ENCODE peak calls at places on chromosomes 11 and 22, in eight cellular contexts. R is transverse colon, N is heart left ventricle, E is body of pancreas, U is sigmoid colon, X is right lobe of liver, B is IMR-90, G is A549. W is an unnamed sample.

GRCh38 chr11:67492801-67493547 is 10.1 kb downstream of the AIP start:
- DNase-seq in R (no peak), E (no peak), N (no peak), G (no peak), U (peak), X (no peak), B (no peak), W (no peak)

GRCh38 chr22:38034278-38034882 is 22.8 kb upstream of the PICK1 start:
- DNase-seq in X (peak), G (peak), R (peak), E (peak), U (peak), N (peak), B (peak), W (peak)

GRCh38 chr11:6224421-6224820 is 10.0 kb downstream of the FHIP1B start:
- DNase-seq in X (no peak), N (no peak), G (no peak), R (no peak), B (no peak), U (no peak), E (no peak), W (no peak)

GRCh38 chr11:33258631-33259184 is 1.5 kb downstream of the HIPK3 start:
- DNase-seq in N (no peak), B (peak), G (no peak), X (no peak), U (peak), R (no peak), E (no peak), W (no peak)

GRCh38 chr11:80916180-80916811 is 1475.5 kb upstream of the TENM4 start:
- DNase-seq in R (no peak), U (no peak), B (no peak), X (no peak), N (no peak), E (no peak), G (no peak), W (no peak)

GRCh38 chr11:15276616-15277015 is 161.9 kb downstream of the INSC start:
- DNase-seq in R (no peak), G (no peak), N (no peak), X (no peak), B (peak), E (no peak), U (no peak), W (no peak)

GRCh38 chr11:107740256-107740655 is 28.4 kb upstream of the SLN start:
- DNase-seq in G (no peak), X (no peak), N (no peak), B (no peak), R (no peak), E (no peak), U (no peak), W (no peak)

GRCh38 chr11:21174781-21175180 is 505.4 kb downstream of the NELL1 start:
- DNase-seq in B (no peak), G (no peak), U (no peak), N (no peak), E (no peak), X (no peak), R (no peak), W (no peak)

GRCh38 chr11:85783758-85784157 is 27.2 kb downstream of the SYTL2 start:
- DNase-seq in G (no peak), X (no peak), R (no peak), B (no peak), U (no peak), E (peak), N (no peak), W (no peak)

GRCh38 chr11:71327156-71328085 is 75.0 kb upstream of the SHANK2 start:
- DNase-seq in X (no peak), G (no peak), R (no peak), B (no peak), U (peak), N (no peak), E (no peak), W (no peak)

GRCh38 chr22:20590477-20591294 is 83.3 kb downstream of the MED15 start:
- DNase-seq in R (no peak), U (no peak), X (no peak), B (no peak), N (no peak), G (no peak), E (no peak), W (no peak)

GRCh38 chr22:20589614-20590476 is 82.4 kb downstream of the MED15 start:
- DNase-seq in U (no peak), R (no peak), B (no peak), X (no peak), N (no peak), E (no peak), G (no peak), W (no peak)

GRCh38 chr22:20587206-20587958 is 80.0 kb downstream of the MED15 start:
- DNase-seq in X (no peak), R (no peak), E (no peak), B (no peak), U (no peak), G (no peak), N (no peak), W (no peak)

GRCh38 chr22:20588092-20588842 is 80.9 kb downstream of the MED15 start:
- DNase-seq in G (no peak), R (no peak), U (no peak), E (no peak), N (no peak), X (no peak), B (no peak), W (no peak)

DNA sequence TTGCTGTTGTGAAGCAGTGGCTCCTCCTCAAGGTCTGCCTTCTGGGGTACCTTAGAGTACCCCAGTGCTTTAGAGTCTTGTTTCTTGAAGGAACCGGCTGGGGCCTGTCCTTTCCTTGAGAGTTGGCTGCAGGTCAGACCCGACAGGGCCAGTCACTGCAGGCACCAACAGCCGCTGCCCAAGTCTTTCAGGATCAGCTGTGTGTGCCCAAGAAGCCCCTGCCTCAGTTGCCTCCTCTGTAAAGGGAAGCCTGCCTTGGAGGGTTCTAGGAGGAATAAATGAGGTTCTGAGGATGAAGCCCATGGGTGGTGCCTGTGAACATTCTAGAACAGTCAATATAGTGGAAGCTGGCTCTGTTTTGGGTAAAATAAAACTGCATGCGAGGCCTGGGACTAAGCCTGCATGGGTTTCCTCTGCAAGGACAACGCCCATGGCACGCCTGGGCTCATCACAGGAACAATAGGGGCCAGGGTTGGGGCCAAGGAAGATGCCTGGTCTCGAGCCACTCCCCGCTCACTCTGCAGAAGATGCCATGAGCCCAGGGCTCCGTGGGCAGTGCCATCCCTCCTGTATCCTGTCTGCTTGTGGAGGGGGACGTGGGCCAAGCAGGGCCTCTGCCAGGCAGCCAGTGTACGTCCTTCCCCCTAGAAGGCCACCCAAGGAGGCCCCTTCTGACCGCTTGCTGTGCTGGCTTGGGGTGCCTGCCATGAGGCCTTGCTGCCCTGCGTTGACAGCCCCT is 81.6 kb downstream of the MED15 start:
- DNase-seq in G (no peak), N (no peak), E (no peak), B (no peak), R (no peak), X (no peak), U (no peak), W (no peak)
- TF ChIP-seq POLR2A in G (no peak), N (no peak), E (no peak), B (no peak), R (no peak), X (no peak), U (no peak), W (no peak)

DNA sequence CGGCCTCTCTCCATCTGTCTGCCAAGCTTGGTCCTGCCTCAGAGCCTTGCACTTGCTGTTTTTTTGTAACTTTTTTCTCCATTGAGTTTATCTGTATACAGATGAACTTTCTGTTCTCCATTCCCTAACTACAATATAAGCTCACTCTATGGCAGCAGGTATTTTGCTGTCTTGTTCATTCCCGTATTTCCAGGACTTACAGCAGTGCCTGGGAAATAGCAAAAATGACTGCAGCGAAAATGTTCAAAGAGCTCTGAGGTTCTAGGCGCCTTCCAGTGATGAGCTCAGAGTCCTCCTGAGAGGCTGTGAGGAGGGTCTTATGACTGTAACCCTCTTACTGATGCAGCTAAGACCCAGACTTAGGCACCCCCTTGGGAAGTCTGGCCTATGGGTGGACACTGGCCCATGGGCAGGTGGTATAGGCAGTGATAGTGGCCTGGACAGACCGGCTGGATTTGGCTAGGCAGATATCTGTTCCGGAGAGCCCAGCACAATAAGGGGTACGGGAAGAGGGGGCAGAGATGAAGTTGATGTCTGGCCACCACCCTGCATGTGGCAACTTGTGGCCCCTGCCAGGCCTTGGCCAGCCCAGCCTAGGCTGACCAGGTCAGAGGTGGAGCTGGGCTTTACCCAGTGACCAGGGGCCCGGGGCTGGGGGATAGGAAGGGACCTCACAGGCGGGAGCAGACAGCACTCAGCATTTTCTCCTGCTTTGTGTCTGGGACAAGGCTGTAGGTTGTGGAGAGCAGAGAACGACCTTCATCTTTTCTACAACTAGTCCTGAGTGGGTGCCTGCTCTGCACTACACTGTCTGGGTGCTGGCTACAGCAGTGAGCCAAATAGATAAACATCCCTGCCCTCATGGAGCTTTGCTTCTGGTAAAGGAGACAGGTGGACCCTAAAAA is 4.6 kb downstream of the ATF4 start:
- DNase-seq in G (no peak), B (no peak), N (no peak), E (no peak), R (no peak), U (no peak), X (peak), W (no peak)
- TF ChIP-seq POLR2A in G (no peak), B (no peak), N (no peak), E (no peak), R (no peak), U (no peak), X (no peak), W (no peak)

GRCh38 chr22:33054276-33054675 is 3.9 kb downstream of the SYN3 start:
- DNase-seq in E (no peak), N (no peak), R (no peak), X (no peak), G (no peak), B (no peak), U (no peak), W (no peak)
- TF ChIP-seq POLR2A in E (no peak), N (no peak), R (no peak), X (no peak), G (no peak), B (no peak), U (no peak), W (no peak)

GRCh38 chr11:57515332-57516060 is at the start of gene SLC43A1:
- DNase-seq in U (peak), B (peak), G (peak), X (peak), N (peak), R (peak), E (peak), W (peak)
- TF ChIP-seq POLR2A in U (no peak), B (no peak), G (no peak), X (peak), N (no peak), R (no peak), E (peak), W (no peak)

GRCh38 chr11:13885083-13885482 is 77.4 kb upstream of the SPON1 start:
- DNase-seq in R (no peak), G (no peak), N (no peak), E (no peak), B (no peak), X (no peak), U (no peak), W (no peak)
- TF ChIP-seq POLR2A in R (no peak), G (no peak), N (no peak), E (no peak), B (no peak), X (no peak), U (no peak), W (no peak)

GRCh38 chr22:28864878-28865596 is 18.3 kb upstream of the ZNRF3 start:
- DNase-seq in N (no peak), R (no peak), X (peak), G (no peak), B (no peak), U (no peak), E (no peak), W (no peak)
- TF ChIP-seq POLR2A in N (no peak), R (no peak), X (no peak), G (no peak), B (no peak), U (no peak), E (no peak), W (no peak)

GRCh38 chr11:123060265-123061000 is 1.5 kb downstream of the HSPA8 start:
- DNase-seq in B (no peak), R (peak), X (no peak), U (no peak), E (no peak), G (no peak), N (no peak), W (no peak)
- TF ChIP-seq POLR2A in B (peak), R (no peak), X (no peak), U (no peak), E (no peak), G (no peak), N (no peak), W (no peak)

GRCh38 chr11:122888162-122888561 is 5.6 kb downstream of the JHY start:
- DNase-seq in R (no peak), X (no peak), N (no peak), G (no peak), B (no peak), U (no peak), E (no peak), W (no peak)

GRCh38 chr11:122882189-122882808 is at the start of gene JHY:
- DNase-seq in B (no peak), E (no peak), R (no peak), X (no peak), U (no peak), G (no peak), N (no peak), W (no peak)

GRCh38 chr11:122879785-122880184 is 2.8 kb upstream of the JHY start:
- DNase-seq in U (no peak), N (no peak), G (no peak), B (no peak), E (no peak), X (no peak), R (no peak), W (no peak)

GRCh38 chr11:122883682-122883981 is 1.1 kb downstream of the JHY start:
- DNase-seq in E (no peak), U (no peak), X (no peak), R (no peak), B (no peak), G (no peak), N (no peak), W (no peak)

DNA sequence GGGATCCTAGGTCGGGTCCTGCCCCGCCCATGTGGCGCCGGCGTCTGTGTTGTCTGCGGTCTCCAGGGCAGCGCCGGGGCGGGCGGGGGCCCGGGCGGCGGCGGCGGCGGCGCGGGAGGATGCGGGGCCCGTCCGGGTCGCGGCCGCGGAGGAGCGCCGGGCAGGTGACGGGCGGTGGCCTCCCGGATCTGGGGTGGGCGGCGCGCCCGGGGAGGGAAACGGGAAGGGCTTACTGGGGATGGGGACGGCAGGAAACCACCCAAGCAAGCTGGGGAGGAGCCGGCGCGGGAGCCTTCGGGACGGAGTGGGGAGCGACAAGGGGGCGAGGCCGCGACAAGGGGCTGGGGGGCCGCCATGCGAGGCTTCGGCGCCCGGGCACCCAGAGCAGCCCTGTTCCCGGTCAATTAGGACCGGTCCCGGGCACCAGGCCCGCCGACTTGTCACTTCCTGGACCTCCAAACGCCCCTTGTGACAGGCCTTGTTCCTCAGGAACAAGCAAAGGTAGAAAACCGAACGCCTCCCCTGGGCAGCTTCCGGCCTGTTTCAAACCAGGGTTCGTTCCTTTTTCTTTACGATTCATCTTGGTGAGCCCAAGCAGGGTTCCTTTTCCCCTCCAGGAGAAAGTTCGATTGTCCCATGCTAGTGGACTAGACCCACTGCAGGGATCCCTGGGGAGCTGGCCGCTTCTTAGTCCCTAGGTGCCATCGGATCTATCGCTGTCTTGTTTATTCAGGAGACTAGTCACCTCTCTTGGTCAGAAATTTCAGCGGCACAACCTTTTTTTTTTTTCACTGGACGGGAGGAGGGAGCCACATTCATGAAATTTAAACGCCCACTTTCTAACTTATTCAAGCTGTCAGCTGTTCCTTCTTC is 486 bp downstream of the JHY start:
- DNase-seq in G (peak), B (peak), N (peak), R (peak), U (peak), E (peak), X (peak), W (peak)
- TF ChIP-seq POLR2A in G (no peak), B (no peak), N (no peak), R (no peak), U (no peak), E (peak), X (no peak), W (peak)

W was measured in H54.